ENCODE peak calls at places on chromosomes 12 and 14, in six cellular contexts. O, I, Z, R, D and U are unnamed samples.

GRCh38 chr14:65239143-65239672 is 136.9 kb upstream of the MAX start:
- DNase-seq in O (no peak), I (no peak), Z (peak; percentile 57), R (no peak), D (no peak), U (no peak)

GRCh38 chr14:103136388-103137271 is 13.4 kb downstream of the TNFAIP2 start:
- DNase-seq in O (no peak), I (no peak), Z (peak; percentile 84), R (peak; percentile 66), D (no peak), U (no peak)

GRCh38 chr12:111788178-111788654 is 21.5 kb downstream of the ALDH2 start:
- DNase-seq in O (no peak), I (peak; percentile 74), Z (no peak), R (no peak), D (no peak), U (peak; percentile 38)

GRCh38 chr14:68191567-68192321 is 372.2 kb downstream of the RAD51B start:
- DNase-seq in O (no peak), I (no peak), Z (no peak), R (no peak), D (peak; percentile 42), U (no peak)

GRCh38 chr14:50060871-50061663 is 55.3 kb downstream of the VCPKMT start:
- DNase-seq in O (peak; percentile 34), I (peak; percentile 87), Z (peak; percentile 90), R (peak; percentile 49), D (no peak), U (peak; percentile 80)

GRCh38 chr14:65792208-65792905 is 379.8 kb downstream of the FUT8 start:
- DNase-seq in O (no peak), I (no peak), Z (peak; percentile 98), R (no peak), D (no peak), U (no peak)

GRCh38 chr14:28294834-28295440 is 471.6 kb upstream of the FOXG1 start:
- DNase-seq in O (no peak), I (no peak), Z (peak; percentile 64), R (peak; percentile 3), D (no peak), U (peak; percentile 57)

GRCh38 chr12:83114042-83114441 is 427.3 kb downstream of the TMTC2 start:
- DNase-seq in O (no peak), I (no peak), Z (no peak), R (no peak), D (no peak), U (no peak)

GRCh38 chr12:120012067-120012621 is 23.1 kb downstream of the BICDL1 start:
- DNase-seq in O (peak; percentile 77), I (peak; percentile 91), Z (peak; percentile 92), R (no peak), D (no peak), U (no peak)

GRCh38 chr12:51183816-51184215 is 10.9 kb upstream of the TFCP2 start:
- DNase-seq in O (no peak), I (no peak), Z (no peak), R (no peak), D (peak; percentile 90), U (no peak)